ENCODE peak calls at places on chromosomes 5 and 9, in five cellular contexts. C, I, Z, K and N are unnamed samples.

GRCh38 chr5:124651663-124652513 is 94.6 kb downstream of the ZNF608 start:
- DNase-seq in C (peak), I (peak), Z (no peak), K (no peak), N (no peak)

GRCh38 chr9:119844431-119844830 is 475.2 kb upstream of the BRINP1 start:
- DNase-seq in C (no peak), I (no peak), Z (no peak), K (no peak), N (no peak)

GRCh38 chr5:143453722-143454121 is 50.2 kb upstream of the NR3C1 start:
- DNase-seq in C (no peak), I (peak), Z (no peak), K (no peak), N (no peak)

GRCh38 chr9:114302727-114303126 is 20.2 kb upstream of the ORM1 start:
- DNase-seq in C (no peak), I (no peak), Z (no peak), K (no peak), N (no peak)

GRCh38 chr9:19701991-19702390 is 86.8 kb downstream of the SLC24A2 start:
- DNase-seq in C (no peak), I (no peak), Z (no peak), K (no peak), N (no peak)

GRCh38 chr5:10420468-10420867 is 21.2 kb upstream of the ROPN1L start:
- DNase-seq in C (no peak), I (no peak), Z (no peak), K (no peak), N (no peak)

GRCh38 chr9:42852133-42852532 is 668.7 kb downstream of the SPATA31A6 start:
- DNase-seq in C (peak), I (no peak), Z (no peak), K (no peak), N (peak)

GRCh38 chr9:135353935-135354334 is 125.6 kb upstream of the PPP1R26 start:
- DNase-seq in C (no peak), I (no peak), Z (no peak), K (no peak), N (no peak)

GRCh38 chr5:134515801-134516200 is 9.7 kb upstream of the JADE2 start:
- DNase-seq in C (no peak), I (no peak), Z (no peak), K (no peak), N (no peak)

GRCh38 chr9:86632537-86632936 is 278.3 kb upstream of the TUT7 start:
- DNase-seq in C (no peak), I (no peak), Z (no peak), K (no peak), N (no peak)

GRCh38 chr9:573551-574410 is 267.7 kb upstream of the DMRT1 start:
- DNase-seq in C (no peak), I (no peak), Z (no peak), K (no peak), N (no peak)

GRCh38 chr5:151085517-151086031 is 4.7 kb upstream of the TNIP1 start:
- DNase-seq in C (no peak), I (no peak), Z (no peak), K (peak), N (no peak)

GRCh38 chr5:170562166-170562565 is 58.3 kb downstream of the KCNIP1 start:
- DNase-seq in C (no peak), I (no peak), Z (no peak), K (no peak), N (no peak)

GRCh38 chr9:77854916-77855314 is 176.7 kb downstream of the GNAQ start:
- DNase-seq in C (no peak), I (no peak), Z (no peak), K (no peak), N (no peak)

GRCh38 chr5:138391859-138392386 is 39.4 kb downstream of the KDM3B start:
- DNase-seq in C (no peak), I (no peak), Z (no peak), K (no peak), N (no peak)

GRCh38 chr5:1748271-1748670 is 51.4 kb downstream of the MRPL36 start:
- DNase-seq in C (no peak), I (no peak), Z (no peak), K (no peak), N (no peak)

GRCh38 chr5:123538670-123539459 is 26.9 kb downstream of the CSNK1G3 start:
- DNase-seq in C (no peak), I (no peak), Z (no peak), K (no peak), N (no peak)

GRCh38 chr5:14771972-14772371 is 99.6 kb downstream of the ANKH start:
- DNase-seq in C (no peak), I (no peak), Z (no peak), K (no peak), N (no peak)

GRCh38 chr9:96888591-96888990 is 34.3 kb upstream of the ZNF782 start:
- DNase-seq in C (no peak), I (no peak), Z (no peak), K (no peak), N (no peak)

GRCh38 chr9:112308576-112308975 is 24.8 kb downstream of the PTBP3 start:
- DNase-seq in C (no peak), I (no peak), Z (no peak), K (no peak), N (no peak)

GRCh38 chr5:1507961-1508678 is 15.6 kb downstream of the LPCAT1 start:
- DNase-seq in C (no peak), I (no peak), Z (no peak), K (no peak), N (no peak)

GRCh38 chr5:157855404-157855994 is 3.4 kb downstream of the CLINT1 start:
- DNase-seq in C (no peak), I (no peak), Z (no peak), K (no peak), N (no peak)

GRCh38 chr9:113876806-113877236 is 712 bp downstream of the ZNF618 start:
- DNase-seq in C (no peak), I (peak), Z (no peak), K (no peak), N (peak)

GRCh38 chr5:82222597-82223574 is 55.3 kb downstream of the RPS23 start:
- DNase-seq in C (no peak), I (no peak), Z (no peak), K (no peak), N (no peak)

GRCh38 chr5:57785946-57786345 is 303.3 kb upstream of the ACTBL2 start:
- DNase-seq in C (no peak), I (no peak), Z (no peak), K (no peak), N (no peak)